ENCODE peak calls at places on chromosomes 7 and 10, in ten cellular contexts. One of them, this sample, is unnamed.

GRCh38 chr7:145718129-145718528 is 398.5 kb upstream of the CNTNAP2 start:
- DNase-seq in ovary: no peak
- DNase-seq in esophagus squamous epithelium: no peak
- DNase-seq in stomach: no peak
- DNase-seq in upper lobe of left lung: no peak
- DNase-seq in uterus: no peak
- DNase-seq in IMR-90: no peak
- DNase-seq in right lobe of liver: no peak
- DNase-seq in HCT116: no peak
- DNase-seq in heart left ventricle: no peak
- DNase-seq in this sample: no peak

GRCh38 chr10:73119952-73120351 is 9.7 kb downstream of the NUDT13 start:
- DNase-seq in upper lobe of left lung: no peak
- DNase-seq in esophagus squamous epithelium: no peak
- DNase-seq in ovary: no peak
- DNase-seq in stomach: no peak
- DNase-seq in uterus: no peak
- DNase-seq in right lobe of liver: no peak
- DNase-seq in HCT116: no peak
- DNase-seq in heart left ventricle: no peak
- DNase-seq in IMR-90: no peak
- DNase-seq in this sample: no peak

GRCh38 chr10:132574783-132575319 is 37.3 kb downstream of the INPP5A start:
- DNase-seq in upper lobe of left lung: no peak
- DNase-seq in stomach: no peak
- DNase-seq in HCT116: no peak
- DNase-seq in ovary: no peak
- DNase-seq in esophagus squamous epithelium: no peak
- DNase-seq in heart left ventricle: no peak
- DNase-seq in uterus: no peak
- DNase-seq in IMR-90: no peak
- DNase-seq in right lobe of liver: peak
- DNase-seq in this sample: peak

GRCh38 chr10:614772-615582 is 74.5 kb downstream of the DIP2C start:
- DNase-seq in stomach: no peak
- DNase-seq in ovary: no peak
- DNase-seq in heart left ventricle: no peak
- DNase-seq in esophagus squamous epithelium: no peak
- DNase-seq in upper lobe of left lung: no peak
- DNase-seq in HCT116: no peak
- DNase-seq in uterus: no peak
- DNase-seq in right lobe of liver: no peak
- DNase-seq in IMR-90: peak
- DNase-seq in this sample: no peak

GRCh38 chr7:153616808-153617207 is 435.4 kb upstream of the DPP6 start:
- DNase-seq in upper lobe of left lung: no peak
- DNase-seq in ovary: no peak
- DNase-seq in HCT116: no peak
- DNase-seq in esophagus squamous epithelium: no peak
- DNase-seq in right lobe of liver: no peak
- DNase-seq in IMR-90: no peak
- DNase-seq in heart left ventricle: no peak
- DNase-seq in stomach: no peak
- DNase-seq in uterus: peak
- DNase-seq in this sample: no peak

GRCh38 chr7:129210256-129210988 is 14.4 kb upstream of the AHCYL2 start:
- DNase-seq in esophagus squamous epithelium: no peak
- DNase-seq in IMR-90: peak
- DNase-seq in heart left ventricle: peak
- DNase-seq in right lobe of liver: peak
- DNase-seq in stomach: peak
- DNase-seq in uterus: peak
- DNase-seq in upper lobe of left lung: peak
- DNase-seq in HCT116: no peak
- DNase-seq in ovary: peak
- DNase-seq in this sample: peak

GRCh38 chr7:15323545-15323944 is 238.3 kb downstream of the AGMO start:
- DNase-seq in upper lobe of left lung: no peak
- DNase-seq in heart left ventricle: no peak
- DNase-seq in ovary: no peak
- DNase-seq in right lobe of liver: no peak
- DNase-seq in uterus: no peak
- DNase-seq in stomach: no peak
- DNase-seq in esophagus squamous epithelium: no peak
- DNase-seq in IMR-90: no peak
- DNase-seq in HCT116: no peak
- DNase-seq in this sample: no peak

GRCh38 chr7:111937164-111937563 is 269.0 kb downstream of the DOCK4 start:
- DNase-seq in esophagus squamous epithelium: no peak
- DNase-seq in heart left ventricle: no peak
- DNase-seq in HCT116: no peak
- DNase-seq in upper lobe of left lung: no peak
- DNase-seq in stomach: no peak
- DNase-seq in IMR-90: no peak
- DNase-seq in right lobe of liver: no peak
- DNase-seq in ovary: no peak
- DNase-seq in uterus: no peak
- DNase-seq in this sample: no peak

GRCh38 chr7:568681-569035 is 49.0 kb upstream of the PDGFA start:
- DNase-seq in stomach: no peak
- DNase-seq in upper lobe of left lung: no peak
- DNase-seq in esophagus squamous epithelium: no peak
- DNase-seq in right lobe of liver: no peak
- DNase-seq in ovary: peak
- DNase-seq in heart left ventricle: peak
- DNase-seq in HCT116: no peak
- DNase-seq in IMR-90: peak
- DNase-seq in uterus: no peak
- DNase-seq in this sample: no peak

GRCh38 chr10:130255777-130256176 is 119.6 kb downstream of the GLRX3 start:
- DNase-seq in stomach: no peak
- DNase-seq in HCT116: no peak
- DNase-seq in uterus: no peak
- DNase-seq in IMR-90: no peak
- DNase-seq in heart left ventricle: no peak
- DNase-seq in upper lobe of left lung: no peak
- DNase-seq in esophagus squamous epithelium: no peak
- DNase-seq in ovary: no peak
- DNase-seq in right lobe of liver: no peak
- DNase-seq in this sample: no peak

GRCh38 chr10:63206997-63207952 is 74.1 kb downstream of the NRBF2 start:
- DNase-seq in upper lobe of left lung: no peak
- DNase-seq in HCT116: no peak
- DNase-seq in uterus: no peak
- DNase-seq in esophagus squamous epithelium: no peak
- DNase-seq in IMR-90: peak
- DNase-seq in heart left ventricle: peak
- DNase-seq in right lobe of liver: no peak
- DNase-seq in ovary: no peak
- DNase-seq in stomach: no peak
- DNase-seq in this sample: no peak

GRCh38 chr7:542935-543789 is 23.5 kb upstream of the PDGFA start:
- DNase-seq in esophagus squamous epithelium: no peak
- DNase-seq in upper lobe of left lung: no peak
- DNase-seq in uterus: peak
- DNase-seq in right lobe of liver: no peak
- DNase-seq in stomach: no peak
- DNase-seq in ovary: no peak
- DNase-seq in heart left ventricle: peak
- DNase-seq in HCT116: no peak
- DNase-seq in IMR-90: peak
- DNase-seq in this sample: no peak

GRCh38 chr10:119595715-119596515 is 849 bp downstream of the TIAL1 start:
- DNase-seq in heart left ventricle: peak
- DNase-seq in esophagus squamous epithelium: no peak
- DNase-seq in right lobe of liver: peak
- DNase-seq in HCT116: no peak
- DNase-seq in ovary: peak
- DNase-seq in IMR-90: peak
- DNase-seq in uterus: peak
- DNase-seq in stomach: peak
- DNase-seq in upper lobe of left lung: peak
- DNase-seq in this sample: peak

GRCh38 chr7:155252958-155253501 is 44.6 kb upstream of the INSIG1 start:
- DNase-seq in esophagus squamous epithelium: no peak
- DNase-seq in upper lobe of left lung: no peak
- DNase-seq in IMR-90: no peak
- DNase-seq in uterus: no peak
- DNase-seq in right lobe of liver: peak
- DNase-seq in heart left ventricle: no peak
- DNase-seq in stomach: peak
- DNase-seq in ovary: no peak
- DNase-seq in HCT116: no peak
- DNase-seq in this sample: no peak

GRCh38 chr7:37150856-37151255 is 297.8 kb downstream of the ELMO1 start:
- DNase-seq in esophagus squamous epithelium: no peak
- DNase-seq in stomach: no peak
- DNase-seq in HCT116: no peak
- DNase-seq in heart left ventricle: no peak
- DNase-seq in IMR-90: no peak
- DNase-seq in right lobe of liver: no peak
- DNase-seq in ovary: no peak
- DNase-seq in upper lobe of left lung: no peak
- DNase-seq in uterus: no peak
- DNase-seq in this sample: no peak

GRCh38 chr10:35195361-35196306 is 69.0 kb downstream of the CREM start:
- DNase-seq in stomach: peak
- DNase-seq in uterus: peak
- DNase-seq in ovary: peak
- DNase-seq in esophagus squamous epithelium: no peak
- DNase-seq in upper lobe of left lung: peak
- DNase-seq in HCT116: peak
- DNase-seq in right lobe of liver: peak
- DNase-seq in IMR-90: peak
- DNase-seq in heart left ventricle: peak
- DNase-seq in this sample: peak

DNA sequence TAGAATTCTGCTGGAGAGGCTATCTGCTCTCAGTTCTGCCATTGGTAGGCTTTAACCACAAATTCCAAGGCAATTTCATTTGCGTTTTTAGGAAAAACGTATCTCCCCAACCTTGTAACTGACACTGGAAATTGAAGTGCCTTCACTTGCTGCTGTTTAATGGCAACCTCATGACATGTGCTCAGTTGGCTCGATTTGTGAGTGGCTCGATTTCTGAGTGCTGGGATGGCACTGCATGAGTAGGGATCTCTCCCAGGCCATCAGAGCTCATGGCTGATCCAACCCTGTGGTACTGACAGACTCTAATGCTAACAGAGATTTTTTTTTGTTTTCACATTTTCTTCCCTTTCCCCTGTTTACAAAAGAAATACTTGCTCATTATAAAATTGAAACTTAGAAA is 56.0 kb downstream of the SUFU start:
- DNase-seq in upper lobe of left lung: no peak
- DNase-seq in uterus: no peak
- DNase-seq in IMR-90: no peak
- DNase-seq in right lobe of liver: no peak
- DNase-seq in esophagus squamous epithelium: no peak
- DNase-seq in HCT116: no peak
- DNase-seq in heart left ventricle: no peak
- DNase-seq in stomach: no peak
- DNase-seq in ovary: no peak
- DNase-seq in this sample: no peak
- TF ChIP-seq POLR2A in upper lobe of left lung: no peak
- TF ChIP-seq POLR2A in uterus: no peak
- TF ChIP-seq POLR2A in IMR-90: no peak
- TF ChIP-seq POLR2A in right lobe of liver: no peak
- TF ChIP-seq POLR2A in esophagus squamous epithelium: no peak
- TF ChIP-seq POLR2A in HCT116: no peak
- TF ChIP-seq POLR2A in heart left ventricle: no peak
- TF ChIP-seq POLR2A in stomach: no peak
- TF ChIP-seq POLR2A in ovary: no peak
- TF ChIP-seq POLR2A in this sample: no peak

GRCh38 chr7:45118830-45119452 is 7.4 kb upstream of the TBRG4 start:
- DNase-seq in HCT116: no peak
- DNase-seq in IMR-90: no peak
- DNase-seq in ovary: no peak
- DNase-seq in upper lobe of left lung: no peak
- DNase-seq in heart left ventricle: no peak
- DNase-seq in right lobe of liver: no peak
- DNase-seq in uterus: no peak
- DNase-seq in stomach: no peak
- DNase-seq in esophagus squamous epithelium: no peak
- DNase-seq in this sample: no peak
- H3K4me3 ChIP-seq in HCT116: no peak
- H3K4me3 ChIP-seq in IMR-90: no peak
- H3K4me3 ChIP-seq in ovary: no peak
- H3K4me3 ChIP-seq in upper lobe of left lung: no peak
- H3K4me3 ChIP-seq in heart left ventricle: no peak
- H3K4me3 ChIP-seq in right lobe of liver: no peak
- H3K4me3 ChIP-seq in uterus: no peak
- H3K4me3 ChIP-seq in stomach: no peak
- H3K4me3 ChIP-seq in esophagus squamous epithelium: no peak
- H3K4me3 ChIP-seq in this sample: no peak

DNA sequence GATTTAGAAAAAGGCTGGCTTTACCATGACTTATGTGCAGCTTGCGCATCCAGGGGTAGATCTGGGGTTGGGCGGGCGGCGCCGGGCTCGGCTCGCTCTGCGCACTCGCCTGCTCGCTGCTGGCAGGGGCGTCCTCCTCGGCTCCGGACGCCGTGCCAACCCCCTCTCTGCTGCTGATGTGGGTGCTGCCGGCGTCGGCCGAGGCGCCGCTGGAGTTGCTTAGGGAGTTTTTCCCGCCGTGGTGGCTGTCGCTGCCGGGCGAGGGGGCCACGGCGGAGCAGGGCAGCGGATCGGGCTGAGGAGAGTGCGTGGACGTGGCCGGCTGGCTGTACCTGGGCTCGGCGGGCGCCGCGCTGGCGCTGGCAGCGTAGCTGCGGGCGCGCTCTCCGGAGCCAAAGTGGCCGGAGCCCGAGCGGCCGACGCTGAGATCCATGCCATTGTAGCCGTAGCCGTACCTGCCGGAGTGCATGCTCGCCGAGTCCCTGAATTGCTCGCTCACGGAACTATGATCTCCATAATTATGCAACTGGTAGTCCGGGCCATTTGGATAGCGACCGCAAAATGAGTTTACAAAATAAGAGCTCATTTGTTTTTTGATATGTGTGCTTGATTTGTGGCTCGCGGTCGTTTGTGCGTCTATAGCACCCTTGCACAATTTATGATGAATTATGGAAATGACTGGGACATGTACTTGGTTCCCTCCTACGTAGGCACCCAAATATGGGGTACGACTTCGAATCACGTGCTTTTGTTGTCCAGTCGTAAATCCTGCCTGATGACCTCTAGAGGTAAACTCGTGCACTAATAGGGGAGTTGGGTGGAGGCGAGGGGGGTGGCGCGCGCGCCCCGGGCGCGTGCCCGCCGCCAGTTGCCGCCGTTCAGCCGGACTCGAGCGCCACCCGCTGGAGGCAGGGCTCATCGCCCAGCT is at the start of gene HOXA5:
- DNase-seq in ovary: no peak
- DNase-seq in stomach: peak
- DNase-seq in HCT116: no peak
- DNase-seq in right lobe of liver: no peak
- DNase-seq in esophagus squamous epithelium: no peak
- DNase-seq in upper lobe of left lung: peak
- DNase-seq in uterus: peak
- DNase-seq in IMR-90: peak
- DNase-seq in heart left ventricle: no peak
- DNase-seq in this sample: no peak
- TF ChIP-seq POLR2A in ovary: no peak
- TF ChIP-seq POLR2A in stomach: no peak
- TF ChIP-seq POLR2A in HCT116: no peak
- TF ChIP-seq POLR2A in right lobe of liver: peak
- TF ChIP-seq POLR2A in esophagus squamous epithelium: peak
- TF ChIP-seq POLR2A in upper lobe of left lung: peak
- TF ChIP-seq POLR2A in uterus: peak
- TF ChIP-seq POLR2A in IMR-90: peak
- TF ChIP-seq POLR2A in heart left ventricle: no peak
- TF ChIP-seq POLR2A in this sample: no peak

GRCh38 chr7:105298004-105298403 is 90.7 kb downstream of the SRPK2 start:
- DNase-seq in uterus: no peak
- DNase-seq in heart left ventricle: no peak
- DNase-seq in ovary: no peak
- DNase-seq in esophagus squamous epithelium: no peak
- DNase-seq in HCT116: no peak
- DNase-seq in stomach: no peak
- DNase-seq in upper lobe of left lung: no peak
- DNase-seq in right lobe of liver: no peak
- DNase-seq in IMR-90: no peak
- DNase-seq in this sample: no peak
- H3K4me3 ChIP-seq in uterus: no peak
- H3K4me3 ChIP-seq in heart left ventricle: no peak
- H3K4me3 ChIP-seq in ovary: no peak
- H3K4me3 ChIP-seq in esophagus squamous epithelium: no peak
- H3K4me3 ChIP-seq in HCT116: no peak
- H3K4me3 ChIP-seq in stomach: no peak
- H3K4me3 ChIP-seq in upper lobe of left lung: no peak
- H3K4me3 ChIP-seq in right lobe of liver: no peak
- H3K4me3 ChIP-seq in IMR-90: no peak
- H3K4me3 ChIP-seq in this sample: no peak

This sample was measured in lower leg skin.